ENCODE peak calls at places on chromosomes 13 and 19, in six cellular contexts. O is fibroblast of the conjunctiva; K is PC-3; I is CD8-positive, alpha-beta T cell; Z is tibial nerve; X is HS-27A. U is an unnamed sample.

GRCh38 chr13:80802946-80803345 is 462.0 kb upstream of the SPRY2 start:
- DNase-seq in X (no peak), O (no peak), K (no peak), Z (no peak), I (no peak), U (no peak)

GRCh38 chr19:42628411-42629135 is 33.8 kb upstream of the CEACAM8 start:
- DNase-seq in I (no peak), K (peak; percentile 2), X (no peak), O (no peak), Z (no peak), U (peak; percentile 80)

GRCh38 chr19:20388826-20389225 is 176.8 kb downstream of the ZNF737 start:
- DNase-seq in K (no peak), I (no peak), Z (no peak), O (no peak), X (no peak), U (no peak)

GRCh38 chr13:32045963-32046785 is 14.6 kb downstream of the FRY start:
- DNase-seq in O (peak; percentile 10), K (no peak), Z (peak; percentile 67), I (no peak), X (no peak), U (peak; percentile 38)

GRCh38 chr13:106156468-106156867 is 379.0 kb downstream of the EFNB2 start:
- DNase-seq in I (no peak), Z (no peak), X (peak; percentile 87), K (peak; percentile 88), O (peak; percentile 90), U (peak; percentile 98)

GRCh38 chr19:11196406-11197287 is 698 bp downstream of the KANK2 start:
- DNase-seq in K (peak; percentile 37), O (no peak), I (no peak), X (no peak), Z (no peak), U (peak; percentile 47)

GRCh38 chr19:35061583-35062373 is 20.3 kb downstream of the HPN start:
- DNase-seq in I (no peak), Z (no peak), O (no peak), X (no peak), K (peak; percentile 67), U (peak; percentile 78)

GRCh38 chr19:4567584-4568071 is 8.1 kb upstream of the SEMA6B start:
- DNase-seq in O (peak; percentile 34), I (peak; percentile 58), Z (peak; percentile 74), X (no peak), K (peak; percentile 83), U (peak; percentile 41)

GRCh38 chr19:41869374-41869955 is 7.6 kb upstream of the CD79A start:
- DNase-seq in I (no peak), O (no peak), K (no peak), Z (no peak), X (no peak), U (no peak)

GRCh38 chr13:96792736-96793444 is 201.4 kb downstream of the OXGR1 start:
- DNase-seq in O (no peak), Z (no peak), X (no peak), I (no peak), K (no peak), U (peak; percentile 46)

GRCh38 chr19:15378529-15379082 is 981 bp downstream of the AKAP8 start:
- DNase-seq in I (peak; percentile 58), Z (peak; percentile 30), X (peak; percentile 17), O (no peak), K (peak; percentile 43), U (peak; percentile 69)

GRCh38 chr13:110305949-110306339 is 1.0 kb downstream of the COL4A1 start:
- DNase-seq in K (peak; percentile 20), Z (no peak), X (no peak), O (no peak), I (no peak), U (peak; percentile 46)

GRCh38 chr19:16624236-16624635 is 3.8 kb downstream of the MED26 start:
- DNase-seq in O (no peak), I (no peak), K (no peak), Z (no peak), X (no peak), U (no peak)

GRCh38 chr13:40452741-40453665 is 213.4 kb downstream of the FOXO1 start:
- DNase-seq in Z (no peak), O (no peak), X (no peak), I (no peak), K (peak; percentile 86), U (peak; percentile 39)

GRCh38 chr13:44013666-44014291 is 134.1 kb downstream of the LACC1 start:
- DNase-seq in I (no peak), X (no peak), Z (no peak), K (peak; percentile 33), O (peak; percentile 22), U (peak; percentile 79)

GRCh38 chr13:27789495-27790303 is 2.6 kb upstream of the GSX1 start:
- DNase-seq in K (no peak), I (no peak), Z (no peak), X (no peak), O (no peak), U (no peak)

GRCh38 chr13:43787998-43788397 is 1.2 kb upstream of the ENOX1 start:
- DNase-seq in K (peak; percentile 63), O (peak; percentile 57), X (no peak), I (no peak), Z (peak; percentile 16), U (peak; percentile 28)

GRCh38 chr13:41246969-41247750 is 16.2 kb downstream of the MTRF1 start:
- DNase-seq in X (no peak), I (no peak), K (no peak), Z (no peak), O (no peak), U (no peak)

GRCh38 chr13:60482012-60482411 is 85.0 kb downstream of the TDRD3 start:
- DNase-seq in I (no peak), K (no peak), X (no peak), O (peak; percentile 26), Z (no peak), U (no peak)

GRCh38 chr13:26475176-26476110 is 82.0 kb upstream of the WASF3 start:
- DNase-seq in I (no peak), Z (no peak), X (no peak), K (no peak), O (no peak), U (no peak)

GRCh38 chr13:42110410-42111155 is 62.1 kb downstream of the DGKH start:
- DNase-seq in K (peak; percentile 83), Z (peak; percentile 64), X (peak; percentile 51), O (peak; percentile 68), I (no peak), U (peak; percentile 74)

GRCh38 chr13:43145556-43145955 is 122.2 kb downstream of the DNAJC15 start:
- DNase-seq in K (no peak), X (no peak), Z (no peak), I (no peak), O (no peak), U (no peak)

GRCh38 chr13:96053003-96053703 is at the start of gene UGGT2:
- DNase-seq in O (peak; percentile 92), X (peak; percentile 52), K (peak; percentile 91), I (no peak), Z (peak; percentile 85), U (peak; percentile 91)

GRCh38 chr13:46296465-46296822 is 84.7 kb downstream of the LRRC63 start:
- DNase-seq in I (no peak), Z (no peak), X (no peak), K (no peak), O (no peak), U (no peak)

GRCh38 chr13:77267362-77267761 is 59.5 kb downstream of the MYCBP2 start:
- DNase-seq in I (no peak), O (peak; percentile 29), Z (no peak), K (no peak), X (no peak), U (no peak)

GRCh38 chr13:50644081-50644871 is 199.2 kb downstream of the DLEU7 start:
- DNase-seq in Z (no peak), X (no peak), I (no peak), O (no peak), K (peak; percentile 69), U (peak; percentile 65)

GRCh38 chr19:13033819-13034611 is 38.7 kb downstream of the NFIX start:
- DNase-seq in X (no peak), Z (peak; percentile 68), I (no peak), K (peak; percentile 79), O (no peak), U (peak; percentile 74)

GRCh38 chr19:44808463-44809371 is at the start of gene BCAM:
- DNase-seq in K (peak; percentile 58), Z (peak; percentile 57), X (peak; percentile 20), O (peak; percentile 26), I (no peak), U (peak; percentile 70)

GRCh38 chr19:39390460-39390758 is 497 bp downstream of the PAF1 start:
- DNase-seq in X (no peak), I (peak; percentile 93), Z (no peak), K (peak; percentile 45), O (no peak), U (no peak)

GRCh38 chr13:114126789-114127472 is 5.5 kb downstream of the RASA3 start:
- DNase-seq in Z (no peak), K (no peak), I (peak; percentile 35), X (no peak), O (no peak), U (no peak)

U was measured in M059J.